ENCODE peak calls at places on chromosomes 7 and 10, in seven cellular contexts. I is RWPE1; J is cardiac muscle cell; B is SJSA1; X is lower lobe of right lung; V is prostate gland; M is CD4-positive, alpha-beta T cell. C is an unnamed sample.

GRCh38 chr10:117138838-117139580 is 939 bp upstream of the VAX1 start:
- DNase-seq in B (no peak), I (no peak), M (no peak), X (no peak), J (no peak), V (no peak), C (no peak)

GRCh38 chr7:156962897-156963296 is 13.4 kb downstream of the NOM1 start:
- DNase-seq in X (no peak), J (no peak), B (no peak), V (no peak), M (no peak), I (no peak), C (no peak)

GRCh38 chr10:103238506-103239252 is 7.0 kb upstream of the RPEL1 start:
- DNase-seq in I (peak), M (no peak), B (peak), V (no peak), X (peak), J (peak), C (peak)

GRCh38 chr10:57849726-57850357 is 417.9 kb downstream of the IPMK start:
- DNase-seq in J (peak), B (no peak), M (no peak), V (no peak), I (peak), X (no peak), C (no peak)

GRCh38 chr7:8982338-8982994 is 549.1 kb downstream of the NXPH1 start:
- DNase-seq in M (no peak), J (no peak), V (no peak), X (no peak), I (no peak), B (no peak), C (no peak)

GRCh38 chr10:127832456-127832855 is 60.3 kb downstream of the CLRN3 start:
- DNase-seq in B (no peak), V (no peak), M (no peak), X (no peak), J (peak), I (no peak), C (no peak)

GRCh38 chr7:115087437-115087836 is 165.5 kb downstream of the MDFIC start:
- DNase-seq in I (peak), B (peak), V (no peak), J (peak), M (no peak), X (no peak), C (peak)

GRCh38 chr7:69968969-69969368 is 370.7 kb downstream of the AUTS2 start:
- DNase-seq in I (no peak), B (no peak), X (no peak), M (no peak), J (no peak), V (no peak), C (no peak)

GRCh38 chr10:32266979-32267378 is 80.0 kb downstream of the EPC1 start:
- DNase-seq in M (no peak), V (no peak), I (no peak), X (no peak), B (no peak), J (no peak), C (no peak)

GRCh38 chr7:152106990-152107389 is 81.5 kb downstream of the GALNT11 start:
- DNase-seq in X (no peak), V (no peak), J (no peak), B (no peak), I (no peak), M (no peak), C (no peak)

GRCh38 chr10:126504051-126504760 is 115.9 kb upstream of the ADAM12 start:
- DNase-seq in V (peak), X (no peak), I (peak), B (peak), M (no peak), J (peak), C (peak)

GRCh38 chr10:14200645-14201534 is 129.8 kb downstream of the FRMD4A start:
- DNase-seq in B (no peak), M (no peak), J (peak), V (no peak), I (no peak), X (no peak), C (peak)

GRCh38 chr7:156473476-156474240 is 166.9 kb upstream of the RNF32 start:
- DNase-seq in V (peak), M (no peak), X (no peak), J (peak), B (no peak), I (peak), C (no peak)

GRCh38 chr7:50792342-50793114 is 9.8 kb upstream of the GRB10 start:
- DNase-seq in X (peak), V (no peak), B (no peak), I (no peak), J (peak), M (no peak), C (no peak)

GRCh38 chr10:7035111-7035761 is 375.6 kb downstream of the SFMBT2 start:
- DNase-seq in X (no peak), V (no peak), J (no peak), M (no peak), I (no peak), B (no peak), C (no peak)

GRCh38 chr7:30171753-30172447 is 37.1 kb downstream of the MTURN start:
- DNase-seq in I (peak), J (no peak), V (no peak), M (no peak), B (peak), X (no peak), C (peak)

GRCh38 chr7:153523320-153524015 is 528.7 kb upstream of the DPP6 start:
- DNase-seq in X (no peak), M (no peak), J (no peak), I (no peak), V (no peak), B (no peak), C (no peak)
- H3K27ac ChIP-seq in X (no peak), M (no peak), J (no peak), I (no peak), V (peak), B (no peak), C (no peak)

GRCh38 chr10:526651-527312 is 162.7 kb downstream of the DIP2C start:
- DNase-seq in I (no peak), V (no peak), J (no peak), M (no peak), B (no peak), X (no peak), C (no peak)
- H3K27ac ChIP-seq in I (no peak), V (no peak), J (no peak), M (no peak), B (no peak), X (no peak), C (no peak)

DNA sequence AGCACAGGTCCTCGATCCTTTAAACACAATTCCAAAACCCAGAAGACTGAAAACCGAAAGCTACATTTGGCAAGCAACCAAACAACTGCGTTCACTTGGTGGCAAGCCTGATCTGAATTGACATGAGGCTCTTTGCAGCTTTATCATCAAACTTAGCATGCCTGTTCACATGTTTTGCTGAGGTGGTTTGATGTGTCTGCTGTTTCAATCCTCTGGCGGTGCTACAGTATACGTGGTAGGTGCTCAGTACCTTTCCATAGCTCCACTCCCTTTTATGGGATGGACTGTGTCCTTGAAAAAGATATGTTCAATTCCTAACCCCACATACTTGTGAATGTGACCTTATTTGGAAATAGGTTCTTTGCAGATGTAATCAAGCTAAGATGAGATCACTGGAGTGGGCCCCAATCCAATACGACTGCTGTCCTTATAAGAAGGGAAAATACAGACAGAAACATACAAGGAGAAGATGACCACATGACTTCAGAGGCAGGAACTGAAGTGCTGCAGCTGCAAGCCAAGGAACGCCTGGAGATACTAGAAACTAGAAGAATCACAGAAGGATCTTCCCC is 33.4 kb downstream of the CCDC6 start:
- DNase-seq in V (peak), M (no peak), X (no peak), J (peak), I (no peak), B (peak), C (no peak)
- H3K27ac ChIP-seq in V (peak), M (no peak), X (peak), J (peak), I (no peak), B (no peak), C (no peak)

DNA sequence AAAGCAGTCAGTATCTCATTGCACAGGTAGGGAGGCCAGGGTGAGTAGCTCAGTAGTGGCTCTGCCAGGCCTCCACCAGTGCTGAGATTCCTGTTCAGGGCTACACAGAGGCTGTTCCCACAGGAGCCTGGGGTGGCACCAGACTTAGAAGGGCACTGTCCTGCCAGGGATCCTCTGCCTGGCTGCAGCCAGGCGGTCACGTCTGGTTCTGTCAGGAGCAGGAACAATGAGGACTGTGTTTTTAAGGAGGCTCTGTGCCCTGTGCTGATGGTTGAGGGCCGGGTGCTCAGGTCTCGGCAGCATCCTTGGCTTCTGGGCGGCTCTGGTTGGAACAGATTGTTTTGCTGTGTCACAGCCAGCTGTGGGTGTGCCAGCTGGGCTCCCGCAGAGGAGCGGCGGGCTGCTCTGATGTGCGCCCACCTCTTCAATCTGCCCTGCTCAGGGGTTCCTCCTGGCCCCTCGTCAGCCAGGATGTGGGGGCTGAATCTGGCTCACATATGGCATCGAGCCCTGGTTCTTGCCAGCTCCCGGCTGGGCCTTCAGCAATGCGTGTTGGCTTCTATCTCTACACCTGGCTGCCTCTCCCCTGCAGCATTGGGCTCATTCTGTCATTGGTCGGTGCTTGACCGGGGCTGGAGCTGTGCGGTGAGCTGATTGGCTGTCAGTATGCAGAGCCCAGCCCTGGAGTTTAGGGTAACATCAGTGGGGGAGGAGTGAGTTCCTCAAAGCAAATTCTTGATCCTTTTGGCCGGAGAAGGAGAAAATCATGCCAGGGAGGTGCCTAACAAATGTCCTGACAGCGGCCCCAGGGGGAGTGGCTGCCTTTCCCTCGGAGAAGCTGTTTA is 41.2 kb downstream of the TACR2 start:
- DNase-seq in J (peak), B (peak), I (peak), X (no peak), V (peak), M (no peak), C (no peak)
- H3K27ac ChIP-seq in J (no peak), B (no peak), I (peak), X (no peak), V (peak), M (peak), C (no peak)

DNA sequence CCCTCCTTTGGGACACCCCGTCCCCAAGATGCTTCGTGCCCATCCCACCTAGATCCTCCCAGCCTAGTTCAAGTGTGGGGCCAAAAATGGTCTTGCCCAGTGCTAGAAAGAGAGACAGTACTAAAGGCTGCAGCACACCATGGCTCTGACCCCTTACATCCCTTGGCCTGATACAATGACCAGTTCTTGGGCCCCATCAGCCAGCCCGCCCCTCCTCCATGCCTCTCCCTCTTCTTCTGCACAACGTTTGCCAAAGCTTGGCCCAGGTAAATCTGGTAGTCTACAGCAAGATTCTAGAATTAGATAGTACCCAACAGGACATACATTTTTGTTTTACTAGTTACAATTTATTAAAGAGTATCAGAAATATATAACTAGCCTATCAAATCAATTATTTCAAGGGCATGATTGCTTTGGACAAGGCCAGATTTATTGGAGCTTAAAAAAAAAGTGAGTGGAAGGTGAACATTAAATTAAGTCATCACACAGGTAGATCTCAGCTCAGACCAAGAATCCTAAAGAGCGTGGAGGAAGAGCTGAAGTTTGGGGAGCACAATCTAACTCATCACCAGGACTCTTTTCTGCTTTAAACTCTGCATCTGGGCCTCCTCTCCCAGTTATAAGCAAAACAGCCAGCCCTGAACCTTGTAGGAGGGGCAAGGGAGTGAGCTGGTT is 69.8 kb downstream of the ZMIZ1 start:
- DNase-seq in I (no peak), X (no peak), V (no peak), B (no peak), M (no peak), J (no peak), C (no peak)
- H3K27ac ChIP-seq in I (peak), X (peak), V (peak), B (peak), M (no peak), J (peak), C (peak)

DNA sequence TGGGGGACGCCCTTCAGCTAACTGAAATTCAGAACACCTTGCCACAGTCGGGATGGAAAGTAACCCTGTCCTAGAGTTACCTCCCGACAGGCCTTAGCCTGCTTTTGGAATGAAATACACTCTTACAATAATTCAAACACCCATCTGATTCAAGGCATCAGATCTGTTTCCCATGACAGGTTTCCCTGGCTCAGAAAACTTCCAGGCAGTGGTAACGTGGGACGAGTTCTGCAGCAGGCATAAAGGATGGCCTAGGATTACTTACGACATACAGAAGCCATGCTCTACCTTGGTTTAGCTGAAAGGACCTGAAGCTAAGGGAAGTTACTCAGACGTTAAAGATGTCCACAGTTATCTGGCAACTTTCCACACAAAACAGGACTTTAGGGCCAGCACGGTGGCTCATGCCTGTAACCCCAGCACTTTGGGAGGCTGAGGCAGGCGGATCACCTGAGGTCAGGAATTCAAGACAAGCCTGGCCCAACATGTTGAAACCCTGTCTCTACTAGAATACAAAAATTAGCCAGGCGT is 5.0 kb downstream of the PAXIP1 start:
- DNase-seq in J (no peak), X (no peak), M (no peak), I (no peak), B (no peak), V (no peak), C (no peak)
- H3K27ac ChIP-seq in J (no peak), X (no peak), M (no peak), I (peak), B (no peak), V (no peak), C (no peak)

DNA sequence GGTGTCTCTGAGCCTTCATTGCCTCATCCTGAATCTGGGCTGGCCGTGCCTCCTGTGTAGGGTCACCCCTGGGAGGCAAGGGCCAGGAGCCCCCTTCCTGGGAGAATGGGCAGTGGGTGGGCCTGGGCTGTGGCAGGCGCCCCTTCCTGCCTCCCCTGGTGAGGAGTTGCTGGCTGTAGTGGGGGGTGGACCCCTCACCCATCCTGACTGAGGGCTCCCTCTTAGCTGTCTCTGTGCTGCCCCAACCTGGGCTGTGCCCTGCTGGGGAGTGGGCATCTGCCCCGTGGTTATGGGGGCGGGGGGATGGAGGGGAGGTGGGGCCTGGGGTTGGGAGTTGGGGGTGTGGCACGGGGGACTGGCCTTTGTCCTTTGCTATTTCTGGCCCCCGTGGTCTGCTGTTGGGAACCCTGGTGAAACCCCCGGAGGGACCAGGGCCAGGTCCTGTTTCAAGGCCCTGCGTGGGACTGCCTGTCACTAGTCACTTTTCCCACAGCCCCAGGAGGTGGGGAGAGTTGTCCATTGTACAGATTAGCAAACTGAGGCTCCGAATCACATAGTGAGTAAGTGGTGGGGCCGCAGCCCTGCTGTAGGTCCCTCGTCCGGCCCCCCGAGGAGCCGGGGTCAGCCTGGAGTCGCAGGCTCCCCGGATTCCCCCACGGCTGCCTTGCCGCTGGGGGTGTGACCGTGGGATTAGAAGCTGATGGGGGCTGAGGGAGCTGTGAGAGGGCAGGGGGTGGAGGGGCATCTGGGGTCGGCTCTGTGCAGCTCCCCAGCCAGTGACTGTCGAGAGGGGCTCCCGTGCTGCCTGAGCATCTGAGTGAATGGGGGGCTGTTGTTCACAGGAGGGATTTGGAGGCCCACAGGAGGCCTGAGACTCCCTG is 2.7 kb downstream of the TTYH3 start:
- DNase-seq in B (no peak), J (no peak), I (no peak), M (no peak), V (no peak), X (no peak), C (no peak)
- H3K27ac ChIP-seq in B (peak), J (peak), I (peak), M (no peak), V (peak), X (peak), C (peak)

C was measured in SJCRH30.